ENCODE peak calls at places on chromosomes 6 and 20, in eight cellular contexts. E is neural crest cell, F is lung microvascular endothelial cell, Y is fibroblast of the aortic adventitia, V is ecto neural progenitor cell, S is HS-5, A is head of caudate nucleus, W is T-helper 17 cell. P is an unnamed sample.
A peak's percentile ranks its signal among the peaks of the same experiment; 100 is the strongest.

GRCh38 chr6:138920906-138921305 is 67.1 kb downstream of the REPS1 start:
- DNase-seq in E (no peak), F (peak; percentile 86), Y (no peak), V (no peak), S (no peak), A (no peak), W (no peak), P (no peak)

GRCh38 chr6:4472953-4473642 is 303.1 kb upstream of the CDYL start:
- DNase-seq in E (no peak), F (no peak), Y (peak; percentile 5), V (no peak), S (no peak), A (no peak), W (no peak), P (no peak)

GRCh38 chr6:10641494-10641893 is 52.9 kb downstream of the C6orf52 start:
- DNase-seq in E (no peak), F (no peak), Y (no peak), V (no peak), S (no peak), A (no peak), W (no peak), P (no peak)

GRCh38 chr20:37938954-37939353 is 36.0 kb downstream of the VSTM2L start:
- DNase-seq in E (no peak), F (no peak), Y (no peak), V (no peak), S (no peak), A (no peak), W (no peak), P (no peak)

GRCh38 chr6:119742188-119742803 is 392.7 kb upstream of the MAN1A1 start:
- DNase-seq in E (peak; percentile 77), F (peak; percentile 58), Y (peak; percentile 63), V (peak; percentile 83), S (peak; percentile 16), A (peak; percentile 54), W (no peak), P (no peak)

GRCh38 chr6:31652925-31653724 is 664 bp upstream of the BAG6 start:
- DNase-seq in E (no peak), F (peak; percentile 93), Y (no peak), V (no peak), S (no peak), A (peak; percentile 88), W (peak; percentile 75), P (no peak)

GRCh38 chr6:3522561-3523287 is 65.9 kb upstream of the SLC22A23 start:
- DNase-seq in E (no peak), F (no peak), Y (peak; percentile 65), V (no peak), S (peak; percentile 73), A (no peak), W (no peak), P (no peak)

GRCh38 chr6:105179244-105180065 is at the start of gene POPDC3:
- DNase-seq in E (peak; percentile 28), F (peak; percentile 4), Y (peak; percentile 54), V (peak; percentile 76), S (no peak), A (peak; percentile 58), W (no peak), P (peak; percentile 43)

GRCh38 chr20:49511788-49512525 is 29.5 kb upstream of the KCNB1 start:
- DNase-seq in E (no peak), F (no peak), Y (no peak), V (no peak), S (no peak), A (no peak), W (no peak), P (no peak)

GRCh38 chr6:107753778-107754177 is 70.3 kb downstream of the SCML4 start:
- DNase-seq in E (no peak), F (peak; percentile 18), Y (no peak), V (no peak), S (no peak), A (peak; percentile 62), W (no peak), P (peak; percentile 81)

GRCh38 chr6:81774542-81774941 is 22.1 kb upstream of the TENT5A start:
- DNase-seq in E (no peak), F (no peak), Y (no peak), V (no peak), S (no peak), A (no peak), W (no peak), P (no peak)

GRCh38 chr6:99933129-99933528 is 60.9 kb downstream of the MCHR2 start:
- DNase-seq in E (no peak), F (no peak), Y (peak; percentile 64), V (no peak), S (peak; percentile 77), A (no peak), W (no peak), P (peak; percentile 2)

GRCh38 chr20:17849901-17850673 is 118.5 kb downstream of the SNX5 start:
- DNase-seq in E (no peak), F (peak; percentile 90), Y (peak; percentile 100), V (no peak), S (peak; percentile 87), A (no peak), W (no peak), P (no peak)

GRCh38 chr20:11153819-11154218 is 480.0 kb upstream of the JAG1 start:
- DNase-seq in E (no peak), F (no peak), Y (peak; percentile 44), V (no peak), S (no peak), A (no peak), W (no peak), P (no peak)

GRCh38 chr20:35478804-35479472 is 23.5 kb downstream of the CEP250 start:
- DNase-seq in E (peak; percentile 14), F (peak; percentile 29), Y (no peak), V (no peak), S (no peak), A (no peak), W (no peak), P (no peak)

GRCh38 chr6:98848539-98849210 is 14.3 kb downstream of the POU3F2 start:
- DNase-seq in E (no peak), F (no peak), Y (no peak), V (no peak), S (no peak), A (no peak), W (no peak), P (no peak)

GRCh38 chr6:42618686-42619085 is 54.9 kb downstream of the UBR2 start:
- DNase-seq in E (no peak), F (no peak), Y (peak; percentile 74), V (no peak), S (peak; percentile 65), A (no peak), W (no peak), P (no peak)

P was measured in putamen.